ENCODE peak calls at places on chromosomes 13 and 19, in six cellular contexts. H, A, Q, O, F and N are unnamed samples.
A peak's percentile ranks its signal among the peaks of the same experiment; 100 is the strongest.

GRCh38 chr19:23792784-23793183 is 34.1 kb upstream of the ZNF681 start:
- DNase-seq in H (no peak), A (no peak), Q (no peak), O (no peak), F (no peak), N (no peak)

GRCh38 chr13:103386341-103386740 is 320.1 kb upstream of the SLC10A2 start:
- DNase-seq in H (peak; percentile 46), A (no peak), Q (no peak), O (no peak), F (no peak), N (no peak)

GRCh38 chr19:16051254-16052025 is 24.9 kb upstream of the TPM4 start:
- DNase-seq in H (no peak), A (no peak), Q (no peak), O (peak; percentile 58), F (peak; percentile 28), N (no peak)

GRCh38 chr19:1672038-1672768 is 19.8 kb upstream of the TCF3 start:
- DNase-seq in H (peak; percentile 75), A (peak; percentile 48), Q (peak; percentile 69), O (peak; percentile 73), F (peak; percentile 74), N (no peak)

GRCh38 chr19:45071545-45071938 is 4.7 kb downstream of the ZNF296 start:
- DNase-seq in H (no peak), A (no peak), Q (no peak), O (no peak), F (no peak), N (no peak)

GRCh38 chr13:83929147-83929546 is 46.9 kb upstream of the SLITRK1 start:
- DNase-seq in H (no peak), A (no peak), Q (no peak), O (no peak), F (no peak), N (no peak)

GRCh38 chr19:7348587-7349230 is at the start of gene ARHGEF18:
- DNase-seq in H (no peak), A (no peak), Q (no peak), O (peak; percentile 69), F (peak; percentile 73), N (no peak)

GRCh38 chr19:4094761-4095487 is 28.2 kb upstream of the ZBTB7A start:
- DNase-seq in H (no peak), A (no peak), Q (no peak), O (no peak), F (no peak), N (no peak)

GRCh38 chr13:40786568-40786996 is 2.8 kb upstream of the SLC25A15 start:
- DNase-seq in H (no peak), A (no peak), Q (no peak), O (peak; percentile 22), F (no peak), N (no peak)

GRCh38 chr13:88622362-88622973 is 951.3 kb downstream of the SLITRK5 start:
- DNase-seq in H (no peak), A (no peak), Q (no peak), O (peak; percentile 21), F (no peak), N (no peak)

GRCh38 chr13:80454245-80454644 is 113.3 kb upstream of the SPRY2 start:
- DNase-seq in H (no peak), A (no peak), Q (no peak), O (no peak), F (peak; percentile 4), N (no peak)

GRCh38 chr19:2431318-2432055 is 4.1 kb upstream of the TIMM13 start:
- DNase-seq in H (no peak), A (no peak), Q (no peak), O (no peak), F (no peak), N (no peak)

GRCh38 chr19:33259532-33259931 is 33.9 kb upstream of the SLC7A10 start:
- DNase-seq in H (no peak), A (no peak), Q (no peak), O (no peak), F (no peak), N (no peak)

GRCh38 chr13:34750078-34750703 is 191.9 kb upstream of the NBEA start:
- DNase-seq in H (peak; percentile 31), A (no peak), Q (no peak), O (no peak), F (no peak), N (no peak)

GRCh38 chr13:66657165-66657895 is 572.8 kb downstream of the PCDH9 start:
- DNase-seq in H (peak; percentile 50), A (peak; percentile 92), Q (no peak), O (no peak), F (no peak), N (peak; percentile 73)

GRCh38 chr13:96948127-96948526 is 46.1 kb downstream of the OXGR1 start:
- DNase-seq in H (no peak), A (no peak), Q (no peak), O (no peak), F (peak; percentile 19), N (no peak)

GRCh38 chr19:45900661-45901431 is 1.6 kb downstream of the MYPOP start:
- DNase-seq in H (peak; percentile 37), A (no peak), Q (no peak), O (no peak), F (peak; percentile 8), N (no peak)

GRCh38 chr19:27776524-27776923 is 1436.4 kb downstream of the UQCRFS1 start:
- DNase-seq in H (no peak), A (peak; percentile 6), Q (no peak), O (no peak), F (no peak), N (no peak)

GRCh38 chr19:41595258-41595889 is 19.4 kb downstream of the CEACAM21 start:
- DNase-seq in H (peak; percentile 78), A (no peak), Q (peak; percentile 59), O (peak; percentile 78), F (peak; percentile 80), N (peak; percentile 26)